ENCODE peak calls at places on chromosomes 6 and 20, in eight cellular contexts. O, C, J, Q, V, U, I and K are unnamed samples.

GRCh38 chr6:130132286-130132701 is 90.5 kb downstream of the SAMD3 start:
- DNase-seq in I (peak; percentile 5), Q (no peak), J (no peak), U (no peak), O (no peak), V (no peak), C (no peak), K (no peak)

GRCh38 chr6:92538296-92538695 is 881.1 kb downstream of the EPHA7 start:
- DNase-seq in O (peak; percentile 17), I (no peak), C (peak; percentile 46), U (peak; percentile 49), Q (no peak), V (no peak), J (no peak), K (peak; percentile 18)

GRCh38 chr6:30169658-30170614 is 6.6 kb downstream of the TRIM15 start:
- DNase-seq in V (no peak), C (peak; percentile 62), U (peak; percentile 27), Q (no peak), I (peak; percentile 52), O (peak; percentile 53), J (no peak), K (peak; percentile 63)

GRCh38 chr6:87281426-87281825 is 41.0 kb upstream of the SMIM8 start:
- DNase-seq in C (no peak), U (peak; percentile 10), J (no peak), I (no peak), O (peak; percentile 10), Q (no peak), V (no peak), K (no peak)

GRCh38 chr6:33840064-33840926 is 36.5 kb upstream of the MLN start:
- DNase-seq in J (no peak), C (peak; percentile 98), I (no peak), V (no peak), U (peak; percentile 94), Q (no peak), O (peak; percentile 91), K (peak; percentile 99)

GRCh38 chr6:21596379-21597242 is 3.1 kb downstream of the SOX4 start:
- DNase-seq in U (peak; percentile 56), O (peak; percentile 81), V (peak; percentile 47), Q (peak; percentile 76), I (peak; percentile 53), C (peak; percentile 59), J (peak; percentile 61), K (peak; percentile 61)

GRCh38 chr6:97460394-97460793 is 177.4 kb upstream of the MMS22L start:
- DNase-seq in O (no peak), J (no peak), U (no peak), Q (no peak), V (no peak), I (no peak), C (no peak), K (no peak)

GRCh38 chr6:75643173-75643572 is 41.5 kb downstream of the SENP6 start:
- DNase-seq in C (no peak), V (no peak), I (no peak), Q (no peak), J (no peak), U (peak; percentile 2), O (no peak), K (no peak)

GRCh38 chr6:130513770-130514169 is 148.0 kb downstream of the TMEM200A start:
- DNase-seq in I (peak; percentile 11), V (no peak), Q (no peak), J (no peak), U (peak; percentile 98), C (no peak), O (peak; percentile 84), K (no peak)

GRCh38 chr20:11976966-11977365 is 59.3 kb downstream of the BTBD3 start:
- DNase-seq in Q (no peak), J (no peak), C (no peak), U (no peak), I (no peak), O (no peak), V (no peak), K (no peak)

GRCh38 chr6:161658216-161658615 is 384.4 kb upstream of the AGPAT4 start:
- DNase-seq in J (no peak), V (no peak), U (no peak), O (no peak), Q (no peak), I (no peak), C (no peak), K (no peak)

GRCh38 chr6:75503291-75503690 is 9.7 kb upstream of the FILIP1 start:
- DNase-seq in U (no peak), I (no peak), C (peak; percentile 9), V (no peak), O (peak; percentile 33), Q (no peak), J (no peak), K (no peak)

GRCh38 chr6:46734867-46735719 is at the start of gene PLA2G7:
- DNase-seq in O (peak; percentile 11), I (no peak), C (peak; percentile 66), U (peak; percentile 6), J (no peak), Q (peak; percentile 74), V (peak; percentile 17), K (peak; percentile 16)

GRCh38 chr20:5434116-5434515 is 117.4 kb upstream of the PROKR2 start:
- DNase-seq in I (no peak), V (no peak), C (no peak), O (no peak), Q (no peak), J (no peak), U (no peak), K (no peak)

GRCh38 chr6:129292836-129293235 is 409.9 kb downstream of the LAMA2 start:
- DNase-seq in I (no peak), U (no peak), V (no peak), C (no peak), Q (no peak), O (no peak), J (no peak), K (no peak)

DNA sequence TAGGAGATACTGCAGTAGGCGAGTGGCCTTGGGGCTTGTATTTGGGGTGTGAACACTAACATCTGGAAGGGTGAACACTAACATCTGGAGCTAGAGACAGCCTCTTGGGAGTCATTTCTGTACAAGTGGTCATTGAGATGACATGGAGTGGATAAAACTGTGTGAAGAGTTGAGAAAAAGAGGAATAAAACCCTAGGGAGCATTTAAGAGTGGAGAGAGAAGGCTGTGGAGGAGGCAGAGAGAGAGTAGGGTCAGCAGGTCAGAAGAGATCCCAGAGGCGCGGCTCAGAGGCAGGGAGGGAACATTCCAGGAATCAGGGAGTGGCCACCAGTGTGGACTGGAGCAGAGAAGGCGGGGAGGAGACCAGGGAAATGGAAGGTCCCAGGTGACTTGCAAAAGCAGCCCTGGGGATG is 202.0 kb upstream of the RNF24 start:
- DNase-seq in O (no peak), I (no peak), U (peak; percentile 7), V (peak; percentile 35), J (no peak), C (peak; percentile 27), Q (peak; percentile 31), K (peak; percentile 56)
- TF ChIP-seq CTCF in O (no peak), I (no peak), U (no peak), V (no peak), J (no peak), C (no peak), Q (no peak), K (no peak)

DNA sequence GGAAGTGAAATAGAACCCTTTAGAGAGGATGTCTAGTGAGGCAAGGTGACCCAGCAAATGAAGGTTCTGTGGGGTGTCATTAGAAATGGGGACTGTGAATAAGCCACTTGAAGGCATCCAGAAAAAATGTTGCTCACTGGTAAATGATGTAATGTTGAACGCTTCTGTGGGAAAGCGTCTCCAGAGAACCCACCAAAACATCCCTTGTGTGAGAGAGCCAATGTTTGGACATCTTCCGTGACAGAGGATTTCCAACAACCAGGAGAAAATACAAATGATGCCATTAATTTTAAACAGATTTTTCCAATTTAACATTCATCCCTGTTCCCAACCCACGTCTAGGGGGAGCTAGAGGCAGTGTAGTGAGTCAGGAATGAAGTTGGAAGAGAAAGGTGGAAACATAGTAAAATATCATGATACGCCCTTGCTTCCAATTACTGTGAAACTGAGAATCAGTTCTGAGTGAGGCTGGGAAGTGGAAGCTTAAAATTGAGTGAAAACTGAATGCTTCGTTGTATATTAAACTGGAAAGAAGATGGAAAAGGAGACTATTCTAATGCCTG is 584.2 kb downstream of the CD109 start:
- DNase-seq in O (no peak), C (no peak), V (no peak), Q (no peak), J (no peak), I (no peak), U (no peak), K (peak; percentile 6)
- TF ChIP-seq CTCF in O (peak; percentile 7), C (peak; percentile 31), V (no peak), Q (no peak), J (no peak), I (no peak), U (no peak), K (peak; percentile 9)

GRCh38 chr20:40254023-40254772 is 434.8 kb downstream of the MAFB start:
- DNase-seq in V (no peak), Q (no peak), O (no peak), C (no peak), U (no peak), J (no peak), I (no peak), K (no peak)

GRCh38 chr20:40245829-40246228 is 443.2 kb downstream of the MAFB start:
- DNase-seq in O (no peak), I (no peak), J (no peak), Q (no peak), V (no peak), C (no peak), U (no peak), K (no peak)

GRCh38 chr20:40249805-40250204 is 439.2 kb downstream of the MAFB start:
- DNase-seq in C (no peak), Q (no peak), O (no peak), V (no peak), U (no peak), J (no peak), I (no peak), K (no peak)

GRCh38 chr20:40255368-40255767 is 433.7 kb downstream of the MAFB start:
- DNase-seq in C (peak; percentile 38), V (no peak), U (no peak), Q (no peak), J (no peak), I (no peak), O (peak; percentile 7), K (peak; percentile 40)

DNA sequence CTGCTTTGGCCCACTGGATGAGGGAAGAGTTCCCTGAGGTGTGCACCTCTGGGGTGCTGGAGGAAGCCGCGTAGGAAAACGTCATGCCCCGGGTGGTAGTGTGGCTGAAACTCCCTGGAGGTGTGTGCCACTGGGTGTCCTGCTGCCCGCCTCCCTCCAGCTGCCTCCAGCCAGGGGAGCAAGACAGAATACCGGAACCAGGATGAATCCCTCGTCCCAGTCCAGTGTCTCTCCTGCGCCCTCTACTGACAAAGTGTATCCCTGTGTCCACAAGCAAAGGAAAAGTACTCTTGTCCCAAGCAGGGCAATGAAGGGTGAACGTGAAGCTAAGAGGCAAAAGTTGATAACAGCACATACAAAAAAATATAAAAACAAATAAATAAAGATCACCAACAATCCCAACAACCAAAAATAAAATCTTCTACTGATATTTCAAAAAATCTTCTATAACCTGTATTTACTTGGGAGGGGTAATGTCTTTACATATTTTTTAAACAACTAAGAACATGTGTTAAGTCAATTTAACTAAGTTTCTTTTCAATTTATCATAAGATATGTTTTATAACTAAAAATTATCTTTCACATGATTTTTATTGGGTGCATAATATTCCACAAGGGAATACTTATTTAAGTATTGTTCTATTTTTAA is 437.6 kb downstream of the MAFB start:
- DNase-seq in C (peak; percentile 74), U (no peak), Q (peak; percentile 16), O (no peak), I (no peak), V (no peak), J (no peak), K (peak; percentile 76)
- TF ChIP-seq CTCF in C (peak; percentile 86), U (peak; percentile 32), Q (peak; percentile 9), O (peak; percentile 31), I (no peak), V (peak; percentile 42), J (peak; percentile 15), K (peak; percentile 52)

GRCh38 chr6:125099211-125100017 is 54.2 kb upstream of the TPD52L1 start:
- DNase-seq in O (peak; percentile 54), I (peak; percentile 23), Q (peak; percentile 76), C (peak; percentile 41), J (peak; percentile 53), V (peak; percentile 64), U (peak; percentile 57), K (peak; percentile 59)
- TF ChIP-seq CTCF in O (no peak), I (no peak), Q (no peak), C (no peak), J (no peak), V (no peak), U (no peak), K (no peak)